ENCODE peak calls at places on chromosomes 11 and 22, in nine cellular contexts. One of them, this sample, is unnamed.

GRCh38 chr11:47494996-47495855 is 46.3 kb upstream of the RAPSN start:
- DNase-seq in CD4-positive, alpha-beta T cell: no peak
- DNase-seq in spleen: no peak
- DNase-seq in HFF-Myc: no peak
- DNase-seq in progenitor cell of endocrine pancreas: no peak
- DNase-seq in glutamatergic neuron: no peak
- DNase-seq in epithelial cell of proximal tubule: no peak
- DNase-seq in adrenal gland: no peak
- DNase-seq in GM13977: no peak
- DNase-seq in this sample: peak

GRCh38 chr11:65041206-65042035 is at the start of gene SAC3D1:
- DNase-seq in CD4-positive, alpha-beta T cell: peak
- DNase-seq in spleen: no peak
- DNase-seq in HFF-Myc: no peak
- DNase-seq in progenitor cell of endocrine pancreas: peak
- DNase-seq in glutamatergic neuron: peak
- DNase-seq in epithelial cell of proximal tubule: no peak
- DNase-seq in adrenal gland: no peak
- DNase-seq in GM13977: peak
- DNase-seq in this sample: peak

GRCh38 chr11:37459430-37459829 is 861.4 kb upstream of the RAG2 start:
- DNase-seq in CD4-positive, alpha-beta T cell: no peak
- DNase-seq in spleen: no peak
- DNase-seq in HFF-Myc: no peak
- DNase-seq in progenitor cell of endocrine pancreas: no peak
- DNase-seq in glutamatergic neuron: no peak
- DNase-seq in epithelial cell of proximal tubule: no peak
- DNase-seq in adrenal gland: no peak
- DNase-seq in GM13977: no peak
- DNase-seq in this sample: no peak

GRCh38 chr11:111253131-111253530 is 7.6 kb downstream of the POU2AF2 start:
- DNase-seq in CD4-positive, alpha-beta T cell: no peak
- DNase-seq in spleen: no peak
- DNase-seq in HFF-Myc: no peak
- DNase-seq in progenitor cell of endocrine pancreas: no peak
- DNase-seq in glutamatergic neuron: no peak
- DNase-seq in epithelial cell of proximal tubule: no peak
- DNase-seq in adrenal gland: no peak
- DNase-seq in GM13977: no peak
- DNase-seq in this sample: no peak

GRCh38 chr11:128451651-128452470 is 135.5 kb downstream of the ETS1 start:
- DNase-seq in CD4-positive, alpha-beta T cell: no peak
- DNase-seq in spleen: peak
- DNase-seq in HFF-Myc: no peak
- DNase-seq in progenitor cell of endocrine pancreas: no peak
- DNase-seq in glutamatergic neuron: no peak
- DNase-seq in epithelial cell of proximal tubule: no peak
- DNase-seq in adrenal gland: no peak
- DNase-seq in GM13977: peak
- DNase-seq in this sample: no peak

GRCh38 chr11:70297341-70297740 is 26.9 kb downstream of the PPFIA1 start:
- DNase-seq in CD4-positive, alpha-beta T cell: no peak
- DNase-seq in spleen: no peak
- DNase-seq in HFF-Myc: no peak
- DNase-seq in progenitor cell of endocrine pancreas: no peak
- DNase-seq in glutamatergic neuron: no peak
- DNase-seq in epithelial cell of proximal tubule: no peak
- DNase-seq in adrenal gland: no peak
- DNase-seq in GM13977: peak
- DNase-seq in this sample: no peak

GRCh38 chr11:114172871-114173444 is 113.4 kb downstream of the ZBTB16 start:
- DNase-seq in CD4-positive, alpha-beta T cell: no peak
- DNase-seq in spleen: no peak
- DNase-seq in HFF-Myc: no peak
- DNase-seq in progenitor cell of endocrine pancreas: no peak
- DNase-seq in glutamatergic neuron: no peak
- DNase-seq in epithelial cell of proximal tubule: no peak
- DNase-seq in adrenal gland: no peak
- DNase-seq in GM13977: no peak
- DNase-seq in this sample: no peak

GRCh38 chr22:43956805-43957463 is 1.7 kb downstream of the SAMM50 start:
- DNase-seq in CD4-positive, alpha-beta T cell: no peak
- DNase-seq in spleen: no peak
- DNase-seq in HFF-Myc: no peak
- DNase-seq in progenitor cell of endocrine pancreas: no peak
- DNase-seq in glutamatergic neuron: no peak
- DNase-seq in epithelial cell of proximal tubule: no peak
- DNase-seq in adrenal gland: no peak
- DNase-seq in GM13977: no peak
- DNase-seq in this sample: peak

GRCh38 chr22:41526802-41527799 is 17.2 kb downstream of the POLR3H start:
- DNase-seq in CD4-positive, alpha-beta T cell: peak
- DNase-seq in spleen: peak
- DNase-seq in HFF-Myc: no peak
- DNase-seq in progenitor cell of endocrine pancreas: no peak
- DNase-seq in glutamatergic neuron: peak
- DNase-seq in epithelial cell of proximal tubule: no peak
- DNase-seq in adrenal gland: peak
- DNase-seq in GM13977: peak
- DNase-seq in this sample: peak

GRCh38 chr11:92342034-92342433 is 117.4 kb downstream of the FAT3 start:
- DNase-seq in CD4-positive, alpha-beta T cell: no peak
- DNase-seq in spleen: no peak
- DNase-seq in HFF-Myc: no peak
- DNase-seq in progenitor cell of endocrine pancreas: no peak
- DNase-seq in glutamatergic neuron: no peak
- DNase-seq in epithelial cell of proximal tubule: no peak
- DNase-seq in adrenal gland: no peak
- DNase-seq in GM13977: no peak
- DNase-seq in this sample: no peak

GRCh38 chr11:15850992-15851615 is 505.2 kb downstream of the SOX6 start:
- DNase-seq in CD4-positive, alpha-beta T cell: no peak
- DNase-seq in spleen: no peak
- DNase-seq in HFF-Myc: no peak
- DNase-seq in progenitor cell of endocrine pancreas: no peak
- DNase-seq in glutamatergic neuron: no peak
- DNase-seq in epithelial cell of proximal tubule: no peak
- DNase-seq in adrenal gland: no peak
- DNase-seq in GM13977: no peak
- DNase-seq in this sample: no peak

GRCh38 chr22:46589141-46589748 is 30.9 kb upstream of the GRAMD4 start:
- DNase-seq in CD4-positive, alpha-beta T cell: no peak
- DNase-seq in spleen: no peak
- DNase-seq in HFF-Myc: no peak
- DNase-seq in progenitor cell of endocrine pancreas: no peak
- DNase-seq in glutamatergic neuron: no peak
- DNase-seq in epithelial cell of proximal tubule: no peak
- DNase-seq in adrenal gland: no peak
- DNase-seq in GM13977: no peak
- DNase-seq in this sample: no peak

DNA sequence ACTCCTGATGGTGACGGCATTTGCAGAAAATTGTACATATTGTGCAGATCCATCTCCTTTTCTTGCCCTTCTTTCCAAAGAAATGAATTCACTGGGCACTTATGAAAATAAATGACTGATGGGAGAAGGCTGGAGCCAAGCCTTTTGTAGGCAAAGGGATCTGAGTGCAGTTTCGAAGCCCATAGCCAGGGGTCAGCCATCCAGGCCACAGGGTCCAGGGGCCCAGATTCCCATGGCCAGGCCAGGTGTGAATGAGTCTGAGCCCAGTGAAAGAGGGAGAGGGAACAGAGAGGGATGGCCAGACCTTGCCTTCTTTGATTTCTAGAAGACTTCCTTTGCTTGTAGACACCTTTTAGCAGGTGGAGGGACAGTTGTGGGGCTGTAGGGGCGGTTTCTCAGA is 209.1 kb downstream of the KIRREL3 start:
- DNase-seq in CD4-positive, alpha-beta T cell: no peak
- DNase-seq in spleen: no peak
- DNase-seq in HFF-Myc: no peak
- DNase-seq in progenitor cell of endocrine pancreas: no peak
- DNase-seq in glutamatergic neuron: no peak
- DNase-seq in epithelial cell of proximal tubule: no peak
- DNase-seq in adrenal gland: no peak
- DNase-seq in GM13977: no peak
- DNase-seq in this sample: no peak
- TF ChIP-seq CTCF in CD4-positive, alpha-beta T cell: no peak
- TF ChIP-seq CTCF in spleen: no peak
- TF ChIP-seq CTCF in HFF-Myc: peak
- TF ChIP-seq CTCF in progenitor cell of endocrine pancreas: peak
- TF ChIP-seq CTCF in glutamatergic neuron: no peak
- TF ChIP-seq CTCF in epithelial cell of proximal tubule: peak
- TF ChIP-seq CTCF in adrenal gland: no peak
- TF ChIP-seq CTCF in GM13977: no peak
- TF ChIP-seq CTCF in this sample: no peak

DNA sequence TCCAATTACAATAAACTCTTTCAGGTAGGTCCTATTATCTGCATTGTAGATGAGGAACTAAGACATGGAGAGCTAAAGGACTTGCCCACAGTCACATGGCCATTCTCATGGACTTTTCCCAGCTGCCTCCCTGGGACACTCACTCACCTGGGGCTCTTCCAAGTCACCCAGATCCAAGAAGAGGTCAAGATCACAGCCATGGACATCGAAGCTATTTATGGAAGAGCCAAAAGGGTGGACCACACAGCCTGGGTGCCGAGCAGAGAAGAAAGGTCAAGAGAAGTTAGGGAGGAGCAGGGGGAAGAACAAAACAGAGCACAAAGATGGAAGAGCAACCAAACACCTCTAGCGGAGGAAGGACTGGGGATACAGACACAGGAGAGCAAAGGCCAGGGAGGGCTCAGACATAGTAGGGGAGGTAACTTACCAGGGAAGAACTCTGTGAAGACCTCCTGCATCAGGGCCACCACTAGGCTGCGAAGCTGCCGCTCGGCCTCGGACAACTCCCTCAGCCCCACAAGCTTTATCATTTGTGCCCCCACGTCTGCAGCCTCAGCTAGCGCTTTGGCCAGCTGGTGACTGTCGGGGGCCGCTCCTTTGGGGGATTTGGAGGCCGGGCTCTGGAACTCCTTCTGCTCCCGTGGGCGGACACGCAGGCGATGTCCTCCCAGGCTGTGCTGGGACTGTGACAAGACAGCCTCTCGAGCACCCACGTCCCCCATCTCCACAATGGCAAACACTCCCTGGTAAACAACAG is 7.4 kb upstream of the EEF1G start:
- DNase-seq in CD4-positive, alpha-beta T cell: no peak
- DNase-seq in spleen: peak
- DNase-seq in HFF-Myc: no peak
- DNase-seq in progenitor cell of endocrine pancreas: no peak
- DNase-seq in glutamatergic neuron: no peak
- DNase-seq in epithelial cell of proximal tubule: no peak
- DNase-seq in adrenal gland: no peak
- DNase-seq in GM13977: no peak
- DNase-seq in this sample: no peak
- TF ChIP-seq CTCF in CD4-positive, alpha-beta T cell: no peak
- TF ChIP-seq CTCF in spleen: no peak
- TF ChIP-seq CTCF in HFF-Myc: no peak
- TF ChIP-seq CTCF in progenitor cell of endocrine pancreas: no peak
- TF ChIP-seq CTCF in glutamatergic neuron: no peak
- TF ChIP-seq CTCF in epithelial cell of proximal tubule: no peak
- TF ChIP-seq CTCF in adrenal gland: no peak
- TF ChIP-seq CTCF in GM13977: no peak
- TF ChIP-seq CTCF in this sample: no peak

DNA sequence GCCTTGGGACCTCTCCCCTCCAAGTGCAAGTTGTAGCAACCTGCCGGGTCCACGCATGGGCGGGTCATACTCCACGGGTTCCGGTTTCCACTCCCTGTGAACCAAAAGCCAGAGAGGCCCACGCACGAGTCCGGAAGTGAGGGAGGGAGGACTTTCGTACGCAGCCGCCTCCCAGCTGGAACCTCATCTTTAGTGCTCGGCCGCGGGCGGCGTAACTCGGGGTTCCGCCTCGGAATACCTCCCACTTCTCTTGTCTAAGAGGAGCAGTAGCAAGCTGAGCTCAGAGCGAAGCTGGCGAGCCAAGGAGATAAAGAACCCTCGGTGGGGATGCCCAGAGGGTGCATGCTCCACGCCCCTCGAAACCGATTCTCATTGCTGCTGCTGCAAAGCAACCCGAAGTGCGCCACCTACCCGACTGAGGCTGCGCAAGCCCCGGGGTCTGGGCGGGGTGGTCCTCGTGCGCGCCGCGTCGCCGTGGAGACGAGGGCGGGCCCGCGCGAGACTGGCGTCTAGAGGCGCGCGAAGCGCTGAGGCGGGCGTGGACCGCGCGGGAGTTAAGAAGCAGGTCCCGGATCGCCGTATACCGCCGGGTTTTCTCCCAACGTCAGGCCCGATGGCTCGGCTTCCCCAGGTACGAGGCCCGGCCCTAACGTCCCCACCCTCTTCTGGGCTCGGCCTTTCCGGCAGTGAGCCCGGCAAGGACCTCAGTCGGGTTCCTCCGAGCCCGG is at the start of gene SFI1:
- DNase-seq in CD4-positive, alpha-beta T cell: peak
- DNase-seq in spleen: peak
- DNase-seq in HFF-Myc: peak
- DNase-seq in progenitor cell of endocrine pancreas: peak
- DNase-seq in glutamatergic neuron: peak
- DNase-seq in epithelial cell of proximal tubule: no peak
- DNase-seq in adrenal gland: peak
- DNase-seq in GM13977: peak
- DNase-seq in this sample: peak
- TF ChIP-seq CTCF in CD4-positive, alpha-beta T cell: peak
- TF ChIP-seq CTCF in spleen: peak
- TF ChIP-seq CTCF in HFF-Myc: peak
- TF ChIP-seq CTCF in progenitor cell of endocrine pancreas: peak
- TF ChIP-seq CTCF in glutamatergic neuron: peak
- TF ChIP-seq CTCF in epithelial cell of proximal tubule: peak
- TF ChIP-seq CTCF in adrenal gland: peak
- TF ChIP-seq CTCF in GM13977: peak
- TF ChIP-seq CTCF in this sample: peak

GRCh38 chr22:50503475-50504145 is 3.9 kb downstream of the LMF2 start:
- DNase-seq in CD4-positive, alpha-beta T cell: no peak
- DNase-seq in spleen: no peak
- DNase-seq in HFF-Myc: no peak
- DNase-seq in progenitor cell of endocrine pancreas: no peak
- DNase-seq in glutamatergic neuron: peak
- DNase-seq in epithelial cell of proximal tubule: no peak
- DNase-seq in adrenal gland: no peak
- DNase-seq in GM13977: no peak
- DNase-seq in this sample: no peak
- TF ChIP-seq CTCF in CD4-positive, alpha-beta T cell: no peak
- TF ChIP-seq CTCF in spleen: no peak
- TF ChIP-seq CTCF in HFF-Myc: no peak
- TF ChIP-seq CTCF in progenitor cell of endocrine pancreas: no peak
- TF ChIP-seq CTCF in glutamatergic neuron: no peak
- TF ChIP-seq CTCF in epithelial cell of proximal tubule: no peak
- TF ChIP-seq CTCF in adrenal gland: no peak
- TF ChIP-seq CTCF in GM13977: peak
- TF ChIP-seq CTCF in this sample: no peak

DNA sequence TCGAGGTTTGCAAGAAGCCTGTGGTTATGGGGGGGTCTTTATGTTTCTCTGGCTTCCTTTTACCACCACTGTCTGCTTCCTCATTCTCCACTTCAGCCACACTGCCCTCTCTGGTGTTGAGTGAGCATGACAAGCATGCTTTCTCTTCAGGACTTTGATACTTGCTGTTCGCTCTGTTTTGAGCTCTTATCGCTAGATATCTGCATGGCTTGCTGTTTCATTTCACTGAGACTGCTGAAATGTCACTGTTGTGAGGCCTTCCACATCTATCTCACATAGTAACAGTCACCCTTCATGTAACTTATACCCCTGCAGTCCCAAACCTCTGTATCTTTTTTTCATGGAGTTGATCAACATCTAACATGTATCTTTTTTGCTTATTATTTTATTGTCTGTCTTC is 59.8 kb downstream of the TMEM135 start:
- DNase-seq in CD4-positive, alpha-beta T cell: peak
- DNase-seq in spleen: no peak
- DNase-seq in HFF-Myc: no peak
- DNase-seq in progenitor cell of endocrine pancreas: no peak
- DNase-seq in glutamatergic neuron: peak
- DNase-seq in epithelial cell of proximal tubule: peak
- DNase-seq in adrenal gland: peak
- DNase-seq in GM13977: peak
- DNase-seq in this sample: peak
- TF ChIP-seq CTCF in CD4-positive, alpha-beta T cell: peak
- TF ChIP-seq CTCF in spleen: peak
- TF ChIP-seq CTCF in HFF-Myc: peak
- TF ChIP-seq CTCF in progenitor cell of endocrine pancreas: peak
- TF ChIP-seq CTCF in glutamatergic neuron: peak
- TF ChIP-seq CTCF in epithelial cell of proximal tubule: peak
- TF ChIP-seq CTCF in adrenal gland: peak
- TF ChIP-seq CTCF in GM13977: peak
- TF ChIP-seq CTCF in this sample: peak

This sample was measured in MCF 10A.